ENCODE peak calls at places on chromosomes 5 and 9, in nine cellular contexts. L is neuronal stem cell; M is effector memory CD4-positive, alpha-beta T cell; U is cardiac muscle cell; P is thoracic aorta; A is lung; I is Peyer's patch; V is sigmoid colon; O is CD8-positive, alpha-beta memory T cell. B is an unnamed sample.

GRCh38 chr9:5269249-5269715 is 35.2 kb downstream of the RLN2 start:
- DNase-seq in A (no peak), M (no peak), L (no peak), I (no peak), P (no peak), O (no peak), V (no peak), U (peak; percentile 8), B (no peak)

GRCh38 chr5:68237715-68238114 is 22.2 kb downstream of the PIK3R1 start:
- DNase-seq in I (no peak), A (no peak), M (no peak), O (no peak), U (no peak), L (no peak), V (no peak), P (no peak), B (no peak)

GRCh38 chr9:109922617-109923260 is 142.7 kb downstream of the PALM2AKAP2 start:
- DNase-seq in I (no peak), L (no peak), V (no peak), U (no peak), O (no peak), M (no peak), A (no peak), P (no peak), B (no peak)

GRCh38 chr9:120689860-120690259 is 24.4 kb downstream of the MEGF9 start:
- DNase-seq in A (no peak), M (no peak), P (no peak), L (peak; percentile 23), O (no peak), I (no peak), U (no peak), V (no peak), B (no peak)

GRCh38 chr5:102853680-102854079 is 98.6 kb downstream of the PAM start:
- DNase-seq in I (no peak), P (no peak), O (no peak), V (no peak), L (no peak), M (no peak), A (no peak), U (no peak), B (no peak)

GRCh38 chr9:73782166-73782565 is 630.5 kb downstream of the ANXA1 start:
- DNase-seq in L (no peak), M (no peak), A (no peak), O (no peak), V (no peak), I (no peak), P (no peak), U (no peak), B (no peak)

GRCh38 chr9:2621678-2622360 is at the start of gene VLDLR:
- DNase-seq in P (no peak), I (peak; percentile 45), L (peak; percentile 56), M (no peak), O (no peak), A (peak; percentile 48), U (no peak), V (peak; percentile 66), B (peak; percentile 79)

GRCh38 chr9:129746092-129746760 is 6.6 kb downstream of the PTGES start:
- DNase-seq in V (no peak), M (no peak), A (no peak), O (no peak), U (no peak), L (no peak), I (no peak), P (no peak), B (no peak)

GRCh38 chr5:132003170-132003744 is 8.2 kb downstream of the ACSL6 start:
- DNase-seq in L (peak; percentile 56), U (peak; percentile 75), A (no peak), P (no peak), I (no peak), M (no peak), O (no peak), V (no peak), B (no peak)

GRCh38 chr5:59766394-59766793 is 127.1 kb downstream of the PDE4D start:
- DNase-seq in U (no peak), M (no peak), V (peak; percentile 85), L (no peak), I (peak; percentile 56), P (no peak), A (no peak), O (no peak), B (no peak)

GRCh38 chr5:87393331-87393730 is 19.4 kb downstream of the CCNH start:
- DNase-seq in V (no peak), I (no peak), P (no peak), A (no peak), U (no peak), M (no peak), L (no peak), O (no peak), B (no peak)

GRCh38 chr5:80054682-80055081 is 19.5 kb downstream of the THBS4 start:
- DNase-seq in O (no peak), L (no peak), M (no peak), P (no peak), I (no peak), A (no peak), V (no peak), U (no peak), B (no peak)

GRCh38 chr5:142143878-142144277 is 35.3 kb downstream of the NDFIP1 start:
- DNase-seq in A (no peak), U (peak; percentile 21), L (no peak), M (no peak), P (no peak), I (no peak), O (no peak), V (no peak), B (no peak)

GRCh38 chr9:75360258-75360657 is 271.9 kb downstream of the OSTF1 start:
- DNase-seq in P (no peak), V (no peak), M (no peak), I (no peak), U (no peak), O (no peak), L (no peak), A (no peak), B (no peak)

GRCh38 chr5:152124413-152125082 is 199.9 kb upstream of the GLRA1 start:
- DNase-seq in A (no peak), M (no peak), L (peak; percentile 20), P (no peak), U (no peak), O (no peak), V (no peak), I (no peak), B (no peak)

GRCh38 chr9:77456829-77457437 is 191.2 kb downstream of the GNA14 start:
- DNase-seq in P (peak; percentile 70), L (peak; percentile 84), U (peak; percentile 82), A (peak; percentile 86), O (peak; percentile 77), I (peak; percentile 95), M (peak; percentile 27), V (peak; percentile 92), B (peak; percentile 81)

DNA sequence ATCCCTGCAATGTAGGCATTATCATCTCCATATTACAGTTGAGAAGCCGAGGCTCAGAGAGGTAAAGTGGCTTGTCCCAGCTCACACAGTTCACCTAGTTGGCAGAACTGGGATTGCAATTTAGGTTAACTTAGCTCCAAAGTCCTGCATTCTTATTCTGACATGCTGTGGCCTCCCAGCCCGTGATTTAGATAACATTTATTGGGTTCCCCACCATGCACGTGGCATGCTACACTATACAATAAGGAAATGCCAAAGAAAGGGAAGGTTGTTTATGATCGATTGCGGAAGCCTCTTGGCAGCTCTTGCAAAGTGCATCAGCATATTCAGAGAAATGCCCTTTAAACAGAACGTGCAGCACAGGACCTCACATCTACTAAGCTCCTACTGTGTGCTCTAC is 3.2 kb downstream of the NEURL1B start:
- DNase-seq in U (no peak), M (no peak), I (peak; percentile 86), A (no peak), V (no peak), O (no peak), L (no peak), P (no peak), B (no peak)
- H3K4me3 ChIP-seq in U (no peak overlapping the region), M (no peak overlapping the region), I (no peak overlapping the region), A (no peak overlapping the region), V (no peak overlapping the region), O (no peak overlapping the region), L (no peak overlapping the region), P (no peak overlapping the region), B (no peak overlapping the region)

DNA sequence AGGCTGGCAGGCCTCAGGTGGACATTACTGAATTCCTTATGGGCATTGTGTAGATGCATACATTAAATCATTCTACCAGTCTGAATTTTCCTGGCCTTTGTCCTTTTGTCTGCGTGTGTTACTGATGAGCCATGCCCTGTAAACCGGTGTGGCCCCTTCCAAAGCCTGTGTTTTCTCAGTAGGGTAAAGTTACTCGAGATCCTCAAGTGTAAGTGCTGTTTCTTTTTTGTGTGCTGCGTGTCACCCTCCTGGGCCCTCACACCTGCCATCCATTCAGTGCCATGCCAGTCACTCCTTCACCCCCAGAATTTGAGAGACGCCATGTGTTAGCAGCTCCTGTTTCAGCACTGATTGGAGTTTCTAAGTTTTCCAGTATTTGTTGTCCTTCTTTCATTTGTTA is 288.3 kb downstream of the FANCC start:
- DNase-seq in P (no peak), L (no peak), V (no peak), O (no peak), U (no peak), I (no peak), A (no peak), M (no peak), B (no peak)
- H3K27ac ChIP-seq in P (peak overlapping the region; percentile 73), L (no peak overlapping the region), V (peak overlapping the region; percentile 99), O (no peak overlapping the region), U (no peak overlapping the region), I (no peak overlapping the region), A (peak overlapping the region; percentile 80), M (no peak overlapping the region), B (no peak overlapping the region)

GRCh38 chr5:175444060-175444904 is at the start of gene DRD1:
- DNase-seq in V (no peak), M (no peak), P (no peak), I (no peak), U (peak; percentile 78), L (peak; percentile 67), O (no peak), A (no peak), B (no peak)
- H3K4me3 ChIP-seq in V (no peak within 1 kb of the TSS), M (peak within 1 kb of the TSS; percentile 42), P (peak within 1 kb of the TSS; percentile 72), I (no peak within 1 kb of the TSS), U (peak within 1 kb of the TSS; percentile 47), L (no peak within 1 kb of the TSS), O (no peak within 1 kb of the TSS), A (peak within 1 kb of the TSS; percentile 44), B (no peak within 1 kb of the TSS)

GRCh38 chr5:16937503-16938161 is 1.5 kb upstream of the MYO10 start:
- DNase-seq in I (no peak), L (no peak), P (no peak), M (no peak), V (no peak), U (no peak), A (no peak), O (no peak), B (no peak)

GRCh38 chr5:16935271-16936149 is 578 bp downstream of the MYO10 start:
- DNase-seq in L (no peak), P (no peak), U (peak; percentile 63), V (peak; percentile 75), A (peak; percentile 56), M (no peak), I (peak; percentile 62), O (no peak), B (no peak)

GRCh38 chr5:16934669-16935068 is 1.4 kb downstream of the MYO10 start:
- DNase-seq in A (no peak), L (no peak), O (no peak), M (no peak), I (no peak), U (peak; percentile 24), V (no peak), P (no peak), B (no peak)

GRCh38 chr5:16936150-16937022 is at the start of gene MYO10:
- DNase-seq in M (no peak), P (no peak), I (peak; percentile 83), A (peak; percentile 83), U (peak; percentile 91), L (peak; percentile 93), V (peak; percentile 86), O (no peak), B (no peak)

GRCh38 chr5:16937023-16937379 is 913 bp upstream of the MYO10 start:
- DNase-seq in U (no peak), V (no peak), I (peak; percentile 78), P (no peak), L (no peak), A (no peak), O (no peak), M (no peak), B (no peak)
- H3K27ac ChIP-seq in U (no peak overlapping the region), V (no peak overlapping the region), I (peak overlapping the region; percentile 95), P (no peak overlapping the region), L (no peak overlapping the region), A (peak overlapping the region; percentile 97), O (no peak overlapping the region), M (no peak overlapping the region), B (no peak overlapping the region)